ENCODE peak calls at places on chromosomes 1 and 21, in five cellular contexts. O is HEK293T, W is SK-N-SH, R is K562, H is GM12878. B is an unnamed sample.

GRCh38 chr1:176466514-176466913 is 3.5 kb downstream of the PAPPA2 start:
- DNase-seq in O (peak), W (peak), R (peak), H (no peak), B (peak)

GRCh38 chr1:27873671-27874384 is 1.5 kb downstream of the THEMIS2 start:
- DNase-seq in O (no peak), W (no peak), R (no peak), H (no peak), B (no peak)

GRCh38 chr1:172354291-172354940 is 66.1 kb upstream of the C1orf105 start:
- DNase-seq in O (no peak), W (no peak), R (no peak), H (no peak), B (no peak)

GRCh38 chr1:176692431-176692830 is 229.5 kb downstream of the PAPPA2 start:
- DNase-seq in O (no peak), W (peak), R (no peak), H (no peak), B (no peak)

GRCh38 chr1:192131914-192132313 is 26.3 kb upstream of the RGS18 start:
- DNase-seq in O (no peak), W (no peak), R (no peak), H (no peak), B (no peak)

GRCh38 chr1:36160388-36160948 is 4.5 kb downstream of the MAP7D1 start:
- DNase-seq in O (no peak), W (no peak), R (no peak), H (no peak), B (no peak)

GRCh38 chr1:7644906-7645750 is 126.0 kb upstream of the VAMP3 start:
- DNase-seq in O (no peak), W (peak), R (no peak), H (no peak), B (peak)

GRCh38 chr1:47393141-47393540 is 22.9 kb upstream of the FOXE3 start:
- DNase-seq in O (no peak), W (no peak), R (no peak), H (no peak), B (no peak)

GRCh38 chr1:109432336-109432735 is 6.1 kb upstream of the PSMA5 start:
- DNase-seq in O (no peak), W (no peak), R (no peak), H (no peak), B (no peak)

GRCh38 chr1:43367026-43367903 is 546 bp downstream of the ELOVL1 start:
- DNase-seq in O (no peak), W (peak), R (peak), H (no peak), B (no peak)

GRCh38 chr1:72100766-72101165 is 181.6 kb downstream of the NEGR1 start:
- DNase-seq in O (no peak), W (no peak), R (no peak), H (no peak), B (no peak)

GRCh38 chr1:180534199-180534598 is 24.6 kb upstream of the OVAAL start:
- DNase-seq in O (no peak), W (peak), R (no peak), H (no peak), B (no peak)

GRCh38 chr21:26684866-26685265 is 111.8 kb upstream of the CYYR1 start:
- DNase-seq in O (no peak), W (no peak), R (no peak), H (no peak), B (no peak)

GRCh38 chr1:159866066-159866465 is 3.6 kb upstream of the VSIG8 start:
- DNase-seq in O (no peak), W (no peak), R (no peak), H (no peak), B (no peak)

GRCh38 chr21:46078984-46079356 is 18.9 kb upstream of the COL6A2 start:
- DNase-seq in O (no peak), W (no peak), R (no peak), H (no peak), B (no peak)

GRCh38 chr1:48442864-48443619 is 29.0 kb downstream of the SPATA6 start:
- DNase-seq in O (no peak), W (no peak), R (no peak), H (no peak), B (no peak)

GRCh38 chr21:41369105-41369914 is 7.5 kb downstream of the MX2 start:
- DNase-seq in O (no peak), W (peak), R (no peak), H (peak), B (peak)

GRCh38 chr21:26127918-26128317 is 42.7 kb downstream of the APP start:
- DNase-seq in O (no peak), W (no peak), R (no peak), H (no peak), B (no peak)

GRCh38 chr21:37435120-37435519 is 68.5 kb downstream of the DYRK1A start:
- DNase-seq in O (peak), W (peak), R (peak), H (no peak), B (no peak)

GRCh38 chr1:156513189-156513588 is 12.6 kb upstream of the MEF2D start:
- DNase-seq in O (no peak), W (no peak), R (no peak), H (no peak), B (no peak)

GRCh38 chr1:172112573-172112972 is 271.3 kb downstream of the DNM3 start:
- DNase-seq in O (no peak), W (no peak), R (no peak), H (no peak), B (no peak)

GRCh38 chr1:10507111-10507879 is 32.5 kb downstream of the PEX14 start:
- DNase-seq in O (peak), W (peak), R (peak), H (no peak), B (peak)

GRCh38 chr1:147334292-147334691 is 91.8 kb downstream of the CHD1L start:
- DNase-seq in O (no peak), W (no peak), R (no peak), H (no peak), B (no peak)

GRCh38 chr1:168833801-168834224 is 104.8 kb upstream of the DPT start:
- DNase-seq in O (no peak), W (no peak), R (no peak), H (no peak), B (peak)

GRCh38 chr1:244970236-244970652 is 105.9 kb upstream of the HNRNPU start:
- DNase-seq in O (peak), W (peak), R (peak), H (no peak), B (peak)

GRCh38 chr1:22500476-22500875 is 48.8 kb downstream of the ZBTB40 start:
- DNase-seq in O (no peak), W (no peak), R (no peak), H (no peak), B (no peak)

GRCh38 chr1:93607814-93608187 is 73.8 kb downstream of the BCAR3 start:
- DNase-seq in O (no peak), W (no peak), R (no peak), H (peak), B (no peak)

GRCh38 chr1:41735139-41735538 is 183.6 kb downstream of the HIVEP3 start:
- DNase-seq in O (no peak), W (no peak), R (no peak), H (no peak), B (no peak)

GRCh38 chr1:33146038-33146437 is 35.8 kb downstream of the TRIM62 start:
- DNase-seq in O (no peak), W (no peak), R (no peak), H (no peak), B (no peak)

GRCh38 chr1:33147275-33147996 is 34.4 kb downstream of the TRIM62 start:
- DNase-seq in O (no peak), W (no peak), R (no peak), H (no peak), B (no peak)

GRCh38 chr1:33149453-33150190 is 32.2 kb downstream of the TRIM62 start:
- DNase-seq in O (no peak), W (no peak), R (no peak), H (no peak), B (no peak)

GRCh38 chr1:33148615-33149014 is 33.2 kb downstream of the TRIM62 start:
- DNase-seq in O (no peak), W (no peak), R (no peak), H (no peak), B (no peak)

DNA sequence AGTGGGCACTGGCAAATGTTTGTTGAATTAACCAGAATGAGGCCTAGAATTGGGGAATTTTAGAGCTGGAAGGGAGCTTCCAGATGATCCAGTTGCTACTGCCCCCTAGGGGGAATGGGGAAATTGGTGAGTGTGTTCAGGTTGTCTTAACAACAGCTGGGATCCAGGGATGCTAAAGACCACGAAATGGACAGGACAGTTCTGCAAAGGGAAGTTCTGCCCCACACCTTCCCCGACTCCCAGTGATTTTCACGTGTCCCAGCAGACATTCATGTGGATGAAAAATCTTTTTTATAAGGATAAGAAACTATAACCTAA is 33.9 kb downstream of the TRIM62 start:
- DNase-seq in O (peak), W (peak), R (peak), H (no peak), B (peak)
- TF ChIP-seq FOXM1 in O (no peak), W (no peak), R (no peak), H (no peak), B (no peak)

GRCh38 chr1:20390589-20391331 is 95.2 kb downstream of the CAMK2N1 start:
- DNase-seq in O (no peak), W (no peak), R (no peak), H (no peak), B (no peak)
- TF ChIP-seq FOXM1 in O (no peak), W (no peak), R (no peak), H (no peak), B (no peak)

GRCh38 chr1:67947114-67947513 is 103.3 kb downstream of the DIRAS3 start:
- DNase-seq in O (no peak), W (no peak), R (no peak), H (no peak), B (no peak)
- TF ChIP-seq FOXM1 in O (no peak), W (no peak), R (no peak), H (no peak), B (no peak)

GRCh38 chr1:201395936-201396335 is 3.2 kb downstream of the LAD1 start:
- DNase-seq in O (no peak), W (no peak), R (no peak), H (no peak), B (no peak)

GRCh38 chr1:201399018-201399351 is at the start of gene LAD1:
- DNase-seq in O (no peak), W (no peak), R (no peak), H (no peak), B (no peak)

GRCh38 chr1:201396859-201397464 is 2.2 kb downstream of the LAD1 start:
- DNase-seq in O (no peak), W (no peak), R (no peak), H (no peak), B (peak)

GRCh38 chr1:201399352-201400126 is 415 bp upstream of the LAD1 start:
- DNase-seq in O (no peak), W (no peak), R (peak), H (no peak), B (peak)

DNA sequence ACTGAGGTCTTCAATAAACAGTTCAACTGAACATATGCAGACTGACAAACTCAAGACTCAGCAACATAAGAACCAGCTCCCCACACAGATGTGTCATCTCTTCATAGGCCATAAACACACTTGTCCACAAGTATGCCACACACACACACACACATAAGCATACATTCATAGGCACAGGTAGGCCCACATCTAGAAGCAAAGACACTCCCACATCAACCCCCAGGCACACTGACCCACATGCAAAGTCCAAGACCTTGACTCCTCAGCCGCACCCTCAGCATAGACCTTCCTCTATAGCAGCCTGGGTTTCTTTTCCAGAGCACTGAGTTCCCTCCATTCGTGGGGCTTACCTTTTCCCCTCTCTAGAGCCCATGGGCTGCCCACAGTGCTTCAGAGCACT is 1.4 kb downstream of the LAD1 start:
- DNase-seq in O (no peak), W (no peak), R (no peak), H (no peak), B (peak)
- TF ChIP-seq FOXM1 in O (no peak), W (no peak), R (no peak), H (no peak), B (no peak)

GRCh38 chr1:54416435-54416834 is 10.2 kb upstream of the SSBP3 start:
- DNase-seq in O (no peak), W (no peak), R (no peak), H (no peak), B (no peak)

GRCh38 chr1:54417123-54417522 is 10.9 kb upstream of the SSBP3 start:
- DNase-seq in O (no peak), W (no peak), R (no peak), H (no peak), B (no peak)

GRCh38 chr1:54425152-54425584 is 19.0 kb upstream of the SSBP3 start:
- DNase-seq in O (no peak), W (no peak), R (no peak), H (no peak), B (peak)

GRCh38 chr1:54424398-54424797 is 18.2 kb upstream of the SSBP3 start:
- DNase-seq in O (no peak), W (no peak), R (no peak), H (no peak), B (no peak)

GRCh38 chr1:54421101-54421504 is 14.9 kb upstream of the SSBP3 start:
- DNase-seq in O (no peak), W (no peak), R (no peak), H (no peak), B (no peak)
- TF ChIP-seq FOXM1 in O (no peak), W (no peak), R (no peak), H (no peak), B (no peak)

GRCh38 chr1:207455183-207455754 is 1.1 kb downstream of the CR2 start:
- DNase-seq in O (no peak), W (no peak), R (no peak), H (no peak), B (no peak)
- TF ChIP-seq FOXM1 in O (no peak), W (no peak), R (no peak), H (peak), B (no peak)

DNA sequence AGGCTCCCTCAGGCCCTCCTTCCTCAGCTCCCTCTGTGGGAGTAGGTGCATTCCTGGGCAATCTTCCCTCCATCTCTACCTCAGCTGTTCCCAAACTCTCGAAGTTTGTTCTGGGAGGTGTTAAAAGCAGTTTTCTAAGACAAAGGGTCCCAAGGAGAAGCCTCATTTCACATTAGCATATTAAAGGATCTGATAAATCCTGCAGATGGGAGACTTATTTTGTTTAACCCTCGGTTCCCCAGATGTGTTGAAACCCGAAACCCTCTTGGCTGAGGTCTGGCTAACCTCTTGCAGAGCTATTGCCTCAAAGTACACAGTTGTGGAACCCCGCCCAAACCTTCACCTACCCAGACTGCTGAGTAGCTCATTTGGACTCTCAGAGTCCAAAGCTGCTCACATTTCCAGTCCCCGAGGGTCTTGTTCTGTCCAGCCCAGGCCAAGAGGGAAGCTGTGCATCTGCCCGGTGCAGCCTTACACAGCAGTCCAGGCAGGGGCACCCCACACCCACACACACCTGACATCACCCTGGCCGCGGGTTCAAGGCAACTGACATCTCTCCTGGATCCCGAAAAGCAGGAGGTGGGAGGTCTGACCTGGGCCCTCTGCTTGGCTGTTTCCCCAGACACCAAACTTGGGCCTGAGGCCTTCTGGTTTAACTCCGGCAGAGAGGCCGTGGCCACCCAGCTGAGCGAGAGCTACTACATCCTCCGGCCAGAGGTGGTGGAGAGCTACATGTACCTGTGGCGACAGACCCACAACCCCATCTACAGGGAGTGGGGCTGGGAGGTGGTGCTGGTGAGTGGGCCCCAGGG is 19.5 kb upstream of the SELENON start:
- DNase-seq in O (no peak), W (no peak), R (no peak), H (no peak), B (peak)
- TF ChIP-seq FOXM1 in O (no peak), W (no peak), R (no peak), H (no peak), B (no peak)

DNA sequence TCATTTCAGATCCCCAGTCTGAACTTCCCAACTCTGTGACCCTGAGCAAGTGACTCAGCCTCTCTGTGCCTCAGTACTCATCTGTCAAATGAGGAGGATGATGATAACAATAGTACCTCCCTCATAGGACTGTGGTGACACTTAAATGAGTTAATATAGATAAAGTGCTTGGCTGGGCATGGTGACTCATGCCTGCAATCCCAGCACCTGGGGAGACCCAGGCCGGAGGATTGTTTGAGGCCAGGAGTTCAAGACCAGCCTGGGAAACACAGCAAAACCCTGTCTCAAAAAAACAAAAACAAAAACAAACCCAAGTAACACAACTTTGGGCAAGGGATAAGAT is 4.8 kb upstream of the ECE1 start:
- DNase-seq in O (no peak), W (no peak), R (no peak), H (no peak), B (no peak)
- TF ChIP-seq FOXM1 in O (no peak), W (no peak), R (peak), H (no peak), B (no peak)

DNA sequence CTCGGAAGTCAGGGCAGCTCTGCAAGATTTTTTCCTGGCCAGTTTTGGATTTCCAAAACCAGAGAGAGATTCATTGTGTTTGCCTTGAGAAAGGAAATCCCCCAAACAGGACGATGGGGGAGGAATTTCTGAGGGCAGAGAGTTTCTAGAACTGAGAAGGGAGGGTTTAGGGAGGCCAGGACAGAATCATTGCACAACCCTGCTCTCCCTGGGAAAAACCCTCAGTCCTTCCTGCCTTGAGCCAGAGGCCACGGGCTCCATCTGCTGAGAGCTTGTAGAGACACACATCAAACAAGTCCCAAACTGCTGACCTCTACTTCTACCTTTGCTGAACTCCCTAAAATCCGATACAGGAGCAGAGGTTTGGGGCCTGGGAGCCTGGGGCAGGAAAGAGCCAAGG is 99.7 kb downstream of the NMNAT2 start:
- DNase-seq in O (no peak), W (no peak), R (no peak), H (peak), B (peak)
- TF ChIP-seq FOXM1 in O (no peak), W (no peak), R (no peak), H (no peak), B (no peak)

GRCh38 chr1:61080408-61081134 is 1.8 kb upstream of the NFIA start:
- DNase-seq in O (no peak), W (no peak), R (no peak), H (no peak), B (no peak)

GRCh38 chr1:61081135-61081636 is 1.2 kb upstream of the NFIA start:
- DNase-seq in O (no peak), W (no peak), R (no peak), H (no peak), B (no peak)

GRCh38 chr1:61078611-61079010 is 3.8 kb upstream of the NFIA start:
- DNase-seq in O (no peak), W (no peak), R (no peak), H (no peak), B (no peak)

GRCh38 chr1:61079276-61079897 is 3.0 kb upstream of the NFIA start:
- DNase-seq in O (no peak), W (no peak), R (no peak), H (no peak), B (no peak)

DNA sequence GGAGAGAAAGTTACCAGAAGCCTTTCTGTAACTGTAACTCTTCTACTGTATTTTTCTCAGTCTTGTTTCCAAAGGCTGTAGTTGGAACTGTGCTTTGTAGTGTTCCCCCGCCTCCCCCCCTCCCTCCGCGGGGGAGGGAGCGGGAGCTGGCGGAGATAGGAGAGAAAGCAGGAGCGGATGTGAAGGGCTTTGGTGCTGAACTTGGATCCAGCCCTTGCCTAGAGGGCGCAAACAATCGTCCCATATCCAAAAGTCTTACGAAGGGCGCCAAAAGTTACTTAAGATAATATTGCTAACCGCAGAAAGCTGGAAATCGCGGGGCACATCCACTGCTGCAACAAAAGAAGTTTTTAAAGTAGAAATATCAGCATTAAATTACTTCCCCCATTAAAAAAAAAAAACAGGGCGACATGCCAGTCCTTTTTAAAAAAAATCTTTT is 2.4 kb upstream of the NFIA start:
- DNase-seq in O (peak), W (peak), R (peak), H (no peak), B (peak)
- TF ChIP-seq FOXM1 in O (no peak), W (no peak), R (peak), H (no peak), B (no peak)